ENCODE peak calls at places on chromosome X, in eight cellular contexts. B is ovary, I is Peyer's patch, S is esophagus squamous epithelium, D is NB4, A is H1, P is tibial nerve, K is breast epithelium. J is an unnamed sample.

GRCh38 chrX:107840971-107841370 is 15.3 kb downstream of the MID2 start:
- DNase-seq in A (no peak), B (no peak), P (no peak), I (no peak), D (no peak), S (no peak), K (no peak), J (no peak)

GRCh38 chrX:17442898-17443297 is 67.9 kb downstream of the NHS start:
- DNase-seq in K (no peak), S (no peak), D (no peak), B (no peak), I (no peak), A (no peak), P (no peak), J (no peak)

GRCh38 chrX:17456526-17456925 is 81.5 kb downstream of the NHS start:
- DNase-seq in P (no peak), S (no peak), D (no peak), A (no peak), I (no peak), K (no peak), B (no peak), J (no peak)

GRCh38 chrX:11446331-11446730 is 153.1 kb downstream of the AMELX start:
- DNase-seq in K (no peak), I (no peak), S (no peak), B (no peak), D (no peak), P (no peak), A (no peak), J (no peak)

GRCh38 chrX:40199704-40200103 is 101.9 kb upstream of the BCOR start:
- DNase-seq in S (no peak), I (no peak), B (no peak), A (no peak), P (no peak), K (peak), D (no peak), J (no peak)

GRCh38 chrX:105461013-105461412 is 240.5 kb upstream of the TEX13A start:
- DNase-seq in P (no peak), A (no peak), D (no peak), B (no peak), S (no peak), I (no peak), K (no peak), J (no peak)

GRCh38 chrX:152819732-152820131 is 10.8 kb downstream of the CETN2 start:
- DNase-seq in I (no peak), D (no peak), K (no peak), B (no peak), P (no peak), S (no peak), A (no peak), J (no peak)

GRCh38 chrX:155027509-155028066 is 944 bp downstream of the FUNDC2 start:
- DNase-seq in K (no peak), D (peak), P (peak), B (no peak), I (no peak), S (no peak), A (no peak), J (peak)

GRCh38 chrX:81336455-81337144 is 134.7 kb downstream of the SH3BGRL start:
- DNase-seq in I (no peak), D (no peak), K (no peak), A (no peak), P (no peak), B (no peak), S (no peak), J (no peak)

GRCh38 chrX:104318330-104319009 is 63.7 kb upstream of the ESX1 start:
- DNase-seq in A (no peak), I (peak), S (no peak), B (no peak), P (no peak), D (no peak), K (no peak), J (no peak)

GRCh38 chrX:1914606-1915365 is 299.9 kb downstream of the ASMT start:
- DNase-seq in P (no peak), B (no peak), A (no peak), S (no peak), K (no peak), D (no peak), I (no peak), J (no peak)

GRCh38 chrX:40170830-40171512 is 73.2 kb upstream of the BCOR start:
- DNase-seq in I (peak), K (no peak), S (no peak), D (peak), B (no peak), P (no peak), A (no peak), J (no peak)

GRCh38 chrX:81195712-81196111 is 6.0 kb downstream of the HMGN5 start:
- DNase-seq in A (no peak), K (no peak), S (no peak), B (no peak), I (peak), P (peak), D (peak), J (peak)

GRCh38 chrX:102765794-102766193 is 45.3 kb downstream of the GPRASP3 start:
- DNase-seq in I (no peak), S (no peak), P (no peak), K (no peak), A (no peak), D (no peak), B (no peak), J (no peak)

GRCh38 chrX:102765217-102765616 is 44.7 kb downstream of the GPRASP3 start:
- DNase-seq in P (peak), S (no peak), K (no peak), B (no peak), I (no peak), D (no peak), A (no peak), J (no peak)

GRCh38 chrX:102767287-102767686 is 46.7 kb downstream of the GPRASP3 start:
- DNase-seq in P (no peak), S (no peak), B (no peak), I (no peak), K (no peak), A (no peak), D (no peak), J (no peak)

DNA sequence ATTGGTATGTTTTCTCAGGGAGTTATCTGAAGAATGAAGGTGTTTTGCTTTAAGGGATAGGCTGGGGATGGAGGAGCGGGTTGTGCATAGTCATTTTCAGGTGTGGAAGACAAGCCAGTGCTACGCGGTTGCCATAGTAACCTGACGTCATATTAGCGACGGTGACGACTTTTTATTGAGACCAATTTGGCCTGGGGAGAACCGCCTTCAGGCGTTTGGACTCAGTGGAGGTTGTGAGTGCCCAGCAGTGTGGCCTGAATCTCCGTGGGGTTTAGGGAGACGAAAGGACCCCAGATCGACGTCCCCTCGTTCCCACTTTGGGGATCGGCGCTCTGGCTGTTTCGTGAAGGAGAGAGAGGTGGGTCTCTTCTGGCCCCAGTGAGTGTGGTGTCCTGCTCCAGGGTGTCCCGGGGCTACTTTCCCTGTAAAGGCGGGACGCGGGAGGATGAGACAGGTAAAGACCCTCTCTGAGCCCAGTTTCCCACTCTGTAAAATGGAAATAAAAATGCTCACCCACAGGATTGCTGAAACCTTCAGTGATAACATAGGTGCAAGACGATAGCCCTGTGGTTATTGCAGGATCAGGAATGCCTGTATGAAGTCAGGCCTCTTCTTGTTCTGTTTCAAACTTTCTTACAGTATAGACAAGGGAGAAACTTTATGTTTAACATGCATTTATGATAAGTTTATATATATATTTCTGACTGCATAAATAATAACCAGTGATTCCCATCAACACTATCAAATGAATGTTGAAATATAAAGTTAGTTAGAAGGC is 48.6 kb downstream of the GPRASP3 start:
- DNase-seq in S (peak), I (peak), P (peak), D (peak), K (peak), A (peak), B (peak), J (peak)
- TF ChIP-seq POLR2A in S (no peak), I (no peak), P (no peak), D (peak), K (no peak), A (peak), B (no peak), J (peak)

GRCh38 chrX:56793112-56793430 is 64.0 kb downstream of the NBDY start:
- DNase-seq in I (peak), D (no peak), P (no peak), S (no peak), K (no peak), B (no peak), A (no peak), J (no peak)
- TF ChIP-seq POLR2A in I (no peak), D (no peak), P (no peak), S (no peak), K (no peak), B (no peak), A (no peak), J (no peak)

DNA sequence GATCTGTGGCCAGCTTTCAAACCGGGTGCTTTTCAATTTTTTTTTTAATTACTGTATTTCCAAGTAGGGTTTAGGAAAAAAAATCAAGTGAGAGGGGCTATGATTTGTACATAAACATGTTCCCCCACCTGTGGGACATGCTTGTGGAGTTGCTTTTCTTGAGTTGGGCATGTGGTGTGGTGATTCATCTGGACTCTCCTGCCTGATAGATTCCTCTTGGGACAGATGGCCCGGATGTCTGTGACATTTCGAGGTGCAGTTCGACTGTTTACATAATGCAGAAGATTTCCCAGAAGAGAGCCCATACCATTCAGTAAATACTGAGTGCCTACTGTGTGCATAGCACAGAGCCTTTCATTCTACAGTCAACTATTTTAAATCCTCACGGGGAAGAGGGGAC is 49.9 kb downstream of the DOCK11 start:
- DNase-seq in I (no peak), K (no peak), A (no peak), B (no peak), D (no peak), P (no peak), S (no peak), J (no peak)
- TF ChIP-seq POLR2A in I (no peak), K (no peak), A (no peak), B (no peak), D (no peak), P (no peak), S (no peak), J (no peak)

GRCh38 chrX:52265713-52266112 is 81.0 kb downstream of the MAGED4 start:
- DNase-seq in B (no peak), D (no peak), S (no peak), A (no peak), I (no peak), P (no peak), K (no peak), J (no peak)

GRCh38 chrX:52263417-52263816 is 78.7 kb downstream of the MAGED4 start:
- DNase-seq in K (no peak), P (no peak), A (no peak), B (no peak), S (no peak), D (no peak), I (no peak), J (no peak)

GRCh38 chrX:52262195-52262546 is 77.5 kb downstream of the MAGED4 start:
- DNase-seq in P (peak), S (no peak), I (no peak), K (no peak), D (no peak), B (no peak), A (no peak), J (no peak)

GRCh38 chrX:52261125-52261462 is 76.4 kb downstream of the MAGED4 start:
- DNase-seq in B (no peak), A (no peak), K (no peak), D (no peak), S (no peak), I (no peak), P (no peak), J (no peak)

GRCh38 chrX:52261463-52262194 is 76.9 kb downstream of the MAGED4 start:
- DNase-seq in K (peak), S (peak), A (peak), B (peak), I (peak), P (peak), D (peak), J (peak)
- TF ChIP-seq POLR2A in K (no peak), S (no peak), A (peak), B (no peak), I (peak), P (peak), D (no peak), J (peak)